ENCODE peak calls at places on chromosomes 2 and 18, in four cellular contexts. One of them, this sample, is unnamed.

GRCh38 chr18:260547-260946 is 7.3 kb downstream of the THOC1 start:
- DNase-seq in cardiac fibroblast: no peak
- DNase-seq in NCI-H187: no peak
- DNase-seq in endothelial cell of umbilical vein: no peak
- DNase-seq in this sample: no peak

GRCh38 chr2:192700934-192701333 is 506.2 kb upstream of the TMEFF2 start:
- DNase-seq in cardiac fibroblast: no peak
- DNase-seq in NCI-H187: no peak
- DNase-seq in endothelial cell of umbilical vein: no peak
- DNase-seq in this sample: no peak

GRCh38 chr2:121529439-121530209 is 1.1 kb upstream of the RNU4ATAC start:
- DNase-seq in cardiac fibroblast: peak
- DNase-seq in NCI-H187: no peak
- DNase-seq in endothelial cell of umbilical vein: no peak
- DNase-seq in this sample: peak

GRCh38 chr2:212254331-212254730 is 284.3 kb downstream of the ERBB4 start:
- DNase-seq in cardiac fibroblast: no peak
- DNase-seq in NCI-H187: no peak
- DNase-seq in endothelial cell of umbilical vein: no peak
- DNase-seq in this sample: no peak

GRCh38 chr2:220556658-220557057 is 929.2 kb downstream of the SLC4A3 start:
- DNase-seq in cardiac fibroblast: peak
- DNase-seq in NCI-H187: no peak
- DNase-seq in endothelial cell of umbilical vein: no peak
- DNase-seq in this sample: no peak

GRCh38 chr18:26226229-26227050 is at the start of gene TAF4B:
- DNase-seq in cardiac fibroblast: peak
- DNase-seq in NCI-H187: peak
- DNase-seq in endothelial cell of umbilical vein: peak
- DNase-seq in this sample: peak

GRCh38 chr2:70771446-70771845 is 3.4 kb upstream of the ADD2 start:
- DNase-seq in cardiac fibroblast: no peak
- DNase-seq in NCI-H187: no peak
- DNase-seq in endothelial cell of umbilical vein: no peak
- DNase-seq in this sample: no peak

GRCh38 chr2:120675460-120676130 is 60.1 kb upstream of the GLI2 start:
- DNase-seq in cardiac fibroblast: peak
- DNase-seq in NCI-H187: no peak
- DNase-seq in endothelial cell of umbilical vein: peak
- DNase-seq in this sample: no peak

GRCh38 chr18:75247601-75248421 is 37.2 kb downstream of the TSHZ1 start:
- DNase-seq in cardiac fibroblast: peak
- DNase-seq in NCI-H187: no peak
- DNase-seq in endothelial cell of umbilical vein: peak
- DNase-seq in this sample: no peak

GRCh38 chr2:239801404-239802100 is 223.6 kb downstream of the NDUFA10 start:
- DNase-seq in cardiac fibroblast: no peak
- DNase-seq in NCI-H187: no peak
- DNase-seq in endothelial cell of umbilical vein: no peak
- DNase-seq in this sample: no peak

GRCh38 chr2:85318222-85319182 is 9.3 kb downstream of the TGOLN2 start:
- DNase-seq in cardiac fibroblast: peak
- DNase-seq in NCI-H187: no peak
- DNase-seq in endothelial cell of umbilical vein: no peak
- DNase-seq in this sample: no peak

GRCh38 chr18:45208164-45208563 is 407.1 kb upstream of the SLC14A2 start:
- DNase-seq in cardiac fibroblast: no peak
- DNase-seq in NCI-H187: no peak
- DNase-seq in endothelial cell of umbilical vein: no peak
- DNase-seq in this sample: no peak

GRCh38 chr2:54524236-54524991 is 68.3 kb downstream of the SPTBN1 start:
- DNase-seq in cardiac fibroblast: peak
- DNase-seq in NCI-H187: peak
- DNase-seq in endothelial cell of umbilical vein: peak
- DNase-seq in this sample: no peak

GRCh38 chr2:69973335-69973735 is 11.9 kb upstream of the ASPRV1 start:
- DNase-seq in cardiac fibroblast: peak
- DNase-seq in NCI-H187: no peak
- DNase-seq in endothelial cell of umbilical vein: no peak
- DNase-seq in this sample: no peak

GRCh38 chr2:133287709-133288108 is 280.6 kb downstream of the NCKAP5 start:
- DNase-seq in cardiac fibroblast: no peak
- DNase-seq in NCI-H187: no peak
- DNase-seq in endothelial cell of umbilical vein: peak
- DNase-seq in this sample: no peak

GRCh38 chr2:8154270-8154669 is 527.6 kb upstream of the ID2 start:
- DNase-seq in cardiac fibroblast: no peak
- DNase-seq in NCI-H187: no peak
- DNase-seq in endothelial cell of umbilical vein: peak
- DNase-seq in this sample: no peak

GRCh38 chr2:231323316-231323715 is 72.2 kb upstream of the B3GNT7 start:
- DNase-seq in cardiac fibroblast: no peak
- DNase-seq in NCI-H187: no peak
- DNase-seq in endothelial cell of umbilical vein: no peak
- DNase-seq in this sample: no peak

GRCh38 chr2:191831410-191831994 is 15.4 kb downstream of the CAVIN2 start:
- DNase-seq in cardiac fibroblast: no peak
- DNase-seq in NCI-H187: no peak
- DNase-seq in endothelial cell of umbilical vein: peak
- DNase-seq in this sample: no peak